ENCODE peak calls at places on chromosomes 13 and 19, in ten cellular contexts. One of them, this sample, is unnamed.

GRCh38 chr13:99359493-99359892 is 52.3 kb upstream of the GPR183 start:
- DNase-seq in iPS DF 6.9: no peak
- DNase-seq in activated T-helper 2 cell treated with anti-CD3 and anti-CD28 coated beads, Interferon-gamma antibody, Interleukin-2, Interleukin-4, amounts not matched to agents 10 μg/mL and 5 μg/mL and 100 μg/mL, durations not matched to agents 14 hours and 24 hours and 36 hours: no peak
- DNase-seq in GM10248: no peak
- DNase-seq in memory B cell: no peak
- DNase-seq in T-helper 1 cell: no peak
- DNase-seq in retina: no peak
- DNase-seq in activated CD4-positive, alpha-beta T cell treated with anti-CD3 and anti-CD28 coated beads for 48 hours: no peak
- DNase-seq in lung: peak
- DNase-seq in NCI-H2029 treated with DMSO at 0.1 percent for 48 hours: no peak
- DNase-seq in this sample: no peak

GRCh38 chr13:111322916-111323331 is 2.5 kb downstream of the TEX29 start:
- DNase-seq in iPS DF 6.9: no peak
- DNase-seq in activated T-helper 2 cell treated with anti-CD3 and anti-CD28 coated beads, Interferon-gamma antibody, Interleukin-2, Interleukin-4, amounts not matched to agents 10 μg/mL and 5 μg/mL and 100 μg/mL, durations not matched to agents 14 hours and 24 hours and 36 hours: no peak
- DNase-seq in GM10248: no peak
- DNase-seq in memory B cell: no peak
- DNase-seq in T-helper 1 cell: no peak
- DNase-seq in retina: no peak
- DNase-seq in activated CD4-positive, alpha-beta T cell treated with anti-CD3 and anti-CD28 coated beads for 48 hours: no peak
- DNase-seq in lung: no peak
- DNase-seq in NCI-H2029 treated with DMSO at 0.1 percent for 48 hours: no peak
- DNase-seq in this sample: no peak

GRCh38 chr13:51826606-51827005 is 18.4 kb downstream of the TMEM272 start:
- DNase-seq in iPS DF 6.9: no peak
- DNase-seq in activated T-helper 2 cell treated with anti-CD3 and anti-CD28 coated beads, Interferon-gamma antibody, Interleukin-2, Interleukin-4, amounts not matched to agents 10 μg/mL and 5 μg/mL and 100 μg/mL, durations not matched to agents 14 hours and 24 hours and 36 hours: no peak
- DNase-seq in GM10248: no peak
- DNase-seq in memory B cell: no peak
- DNase-seq in T-helper 1 cell: no peak
- DNase-seq in retina: no peak
- DNase-seq in activated CD4-positive, alpha-beta T cell treated with anti-CD3 and anti-CD28 coated beads for 48 hours: no peak
- DNase-seq in lung: no peak
- DNase-seq in NCI-H2029 treated with DMSO at 0.1 percent for 48 hours: no peak
- DNase-seq in this sample: no peak

GRCh38 chr13:106337096-106337495 is 198.4 kb downstream of the EFNB2 start:
- DNase-seq in iPS DF 6.9: no peak
- DNase-seq in activated T-helper 2 cell treated with anti-CD3 and anti-CD28 coated beads, Interferon-gamma antibody, Interleukin-2, Interleukin-4, amounts not matched to agents 10 μg/mL and 5 μg/mL and 100 μg/mL, durations not matched to agents 14 hours and 24 hours and 36 hours: no peak
- DNase-seq in GM10248: no peak
- DNase-seq in memory B cell: no peak
- DNase-seq in T-helper 1 cell: no peak
- DNase-seq in retina: no peak
- DNase-seq in activated CD4-positive, alpha-beta T cell treated with anti-CD3 and anti-CD28 coated beads for 48 hours: no peak
- DNase-seq in lung: no peak
- DNase-seq in NCI-H2029 treated with DMSO at 0.1 percent for 48 hours: no peak
- DNase-seq in this sample: no peak

GRCh38 chr19:31289976-31290375 is 59.3 kb downstream of the TSHZ3 start:
- DNase-seq in iPS DF 6.9: no peak
- DNase-seq in activated T-helper 2 cell treated with anti-CD3 and anti-CD28 coated beads, Interferon-gamma antibody, Interleukin-2, Interleukin-4, amounts not matched to agents 10 μg/mL and 5 μg/mL and 100 μg/mL, durations not matched to agents 14 hours and 24 hours and 36 hours: no peak
- DNase-seq in GM10248: no peak
- DNase-seq in memory B cell: no peak
- DNase-seq in T-helper 1 cell: no peak
- DNase-seq in retina: no peak
- DNase-seq in activated CD4-positive, alpha-beta T cell treated with anti-CD3 and anti-CD28 coated beads for 48 hours: no peak
- DNase-seq in lung: no peak
- DNase-seq in NCI-H2029 treated with DMSO at 0.1 percent for 48 hours: no peak
- DNase-seq in this sample: no peak

GRCh38 chr13:108877300-108877699 is 247.9 kb downstream of the MYO16 start:
- DNase-seq in iPS DF 6.9: no peak
- DNase-seq in activated T-helper 2 cell treated with anti-CD3 and anti-CD28 coated beads, Interferon-gamma antibody, Interleukin-2, Interleukin-4, amounts not matched to agents 10 μg/mL and 5 μg/mL and 100 μg/mL, durations not matched to agents 14 hours and 24 hours and 36 hours: no peak
- DNase-seq in GM10248: no peak
- DNase-seq in memory B cell: no peak
- DNase-seq in T-helper 1 cell: no peak
- DNase-seq in retina: no peak
- DNase-seq in activated CD4-positive, alpha-beta T cell treated with anti-CD3 and anti-CD28 coated beads for 48 hours: no peak
- DNase-seq in lung: no peak
- DNase-seq in NCI-H2029 treated with DMSO at 0.1 percent for 48 hours: no peak
- DNase-seq in this sample: no peak

GRCh38 chr13:33548065-33548464 is 262.5 kb upstream of the STARD13 start:
- DNase-seq in iPS DF 6.9: no peak
- DNase-seq in activated T-helper 2 cell treated with anti-CD3 and anti-CD28 coated beads, Interferon-gamma antibody, Interleukin-2, Interleukin-4, amounts not matched to agents 10 μg/mL and 5 μg/mL and 100 μg/mL, durations not matched to agents 14 hours and 24 hours and 36 hours: no peak
- DNase-seq in GM10248: peak
- DNase-seq in memory B cell: no peak
- DNase-seq in T-helper 1 cell: no peak
- DNase-seq in retina: no peak
- DNase-seq in activated CD4-positive, alpha-beta T cell treated with anti-CD3 and anti-CD28 coated beads for 48 hours: no peak
- DNase-seq in lung: no peak
- DNase-seq in NCI-H2029 treated with DMSO at 0.1 percent for 48 hours: no peak
- DNase-seq in this sample: no peak

GRCh38 chr13:112714366-112714765 is 24.5 kb downstream of the ATP11A start:
- DNase-seq in iPS DF 6.9: no peak
- DNase-seq in activated T-helper 2 cell treated with anti-CD3 and anti-CD28 coated beads, Interferon-gamma antibody, Interleukin-2, Interleukin-4, amounts not matched to agents 10 μg/mL and 5 μg/mL and 100 μg/mL, durations not matched to agents 14 hours and 24 hours and 36 hours: no peak
- DNase-seq in GM10248: no peak
- DNase-seq in memory B cell: no peak
- DNase-seq in T-helper 1 cell: no peak
- DNase-seq in retina: no peak
- DNase-seq in activated CD4-positive, alpha-beta T cell treated with anti-CD3 and anti-CD28 coated beads for 48 hours: no peak
- DNase-seq in lung: no peak
- DNase-seq in NCI-H2029 treated with DMSO at 0.1 percent for 48 hours: no peak
- DNase-seq in this sample: no peak

GRCh38 chr13:109647699-109648098 is 138.7 kb downstream of the IRS2 start:
- DNase-seq in iPS DF 6.9: no peak
- DNase-seq in activated T-helper 2 cell treated with anti-CD3 and anti-CD28 coated beads, Interferon-gamma antibody, Interleukin-2, Interleukin-4, amounts not matched to agents 10 μg/mL and 5 μg/mL and 100 μg/mL, durations not matched to agents 14 hours and 24 hours and 36 hours: no peak
- DNase-seq in GM10248: no peak
- DNase-seq in memory B cell: no peak
- DNase-seq in T-helper 1 cell: no peak
- DNase-seq in retina: no peak
- DNase-seq in activated CD4-positive, alpha-beta T cell treated with anti-CD3 and anti-CD28 coated beads for 48 hours: no peak
- DNase-seq in lung: no peak
- DNase-seq in NCI-H2029 treated with DMSO at 0.1 percent for 48 hours: no peak
- DNase-seq in this sample: no peak

GRCh38 chr13:52159159-52159982 is at the start of gene NEK3:
- DNase-seq in iPS DF 6.9: peak
- DNase-seq in activated T-helper 2 cell treated with anti-CD3 and anti-CD28 coated beads, Interferon-gamma antibody, Interleukin-2, Interleukin-4, amounts not matched to agents 10 μg/mL and 5 μg/mL and 100 μg/mL, durations not matched to agents 14 hours and 24 hours and 36 hours: peak
- DNase-seq in GM10248: peak
- DNase-seq in memory B cell: peak
- DNase-seq in T-helper 1 cell: peak
- DNase-seq in retina: peak
- DNase-seq in activated CD4-positive, alpha-beta T cell treated with anti-CD3 and anti-CD28 coated beads for 48 hours: peak
- DNase-seq in lung: peak
- DNase-seq in NCI-H2029 treated with DMSO at 0.1 percent for 48 hours: peak
- DNase-seq in this sample: peak

GRCh38 chr13:29111446-29111845 is 291.3 kb downstream of the MTUS2 start:
- DNase-seq in iPS DF 6.9: no peak
- DNase-seq in activated T-helper 2 cell treated with anti-CD3 and anti-CD28 coated beads, Interferon-gamma antibody, Interleukin-2, Interleukin-4, amounts not matched to agents 10 μg/mL and 5 μg/mL and 100 μg/mL, durations not matched to agents 14 hours and 24 hours and 36 hours: no peak
- DNase-seq in GM10248: no peak
- DNase-seq in memory B cell: no peak
- DNase-seq in T-helper 1 cell: no peak
- DNase-seq in retina: no peak
- DNase-seq in activated CD4-positive, alpha-beta T cell treated with anti-CD3 and anti-CD28 coated beads for 48 hours: no peak
- DNase-seq in lung: no peak
- DNase-seq in NCI-H2029 treated with DMSO at 0.1 percent for 48 hours: no peak
- DNase-seq in this sample: no peak

GRCh38 chr19:42606660-42607351 is 12.1 kb upstream of the CEACAM8 start:
- DNase-seq in iPS DF 6.9: peak
- DNase-seq in activated T-helper 2 cell treated with anti-CD3 and anti-CD28 coated beads, Interferon-gamma antibody, Interleukin-2, Interleukin-4, amounts not matched to agents 10 μg/mL and 5 μg/mL and 100 μg/mL, durations not matched to agents 14 hours and 24 hours and 36 hours: peak
- DNase-seq in GM10248: peak
- DNase-seq in memory B cell: no peak
- DNase-seq in T-helper 1 cell: no peak
- DNase-seq in retina: peak
- DNase-seq in activated CD4-positive, alpha-beta T cell treated with anti-CD3 and anti-CD28 coated beads for 48 hours: peak
- DNase-seq in lung: peak
- DNase-seq in NCI-H2029 treated with DMSO at 0.1 percent for 48 hours: peak
- DNase-seq in this sample: peak

GRCh38 chr19:3768015-3768747 is 3.8 kb downstream of the RAX2 start:
- DNase-seq in iPS DF 6.9: no peak
- DNase-seq in activated T-helper 2 cell treated with anti-CD3 and anti-CD28 coated beads, Interferon-gamma antibody, Interleukin-2, Interleukin-4, amounts not matched to agents 10 μg/mL and 5 μg/mL and 100 μg/mL, durations not matched to agents 14 hours and 24 hours and 36 hours: no peak
- DNase-seq in GM10248: no peak
- DNase-seq in memory B cell: no peak
- DNase-seq in T-helper 1 cell: no peak
- DNase-seq in retina: no peak
- DNase-seq in activated CD4-positive, alpha-beta T cell treated with anti-CD3 and anti-CD28 coated beads for 48 hours: no peak
- DNase-seq in lung: no peak
- DNase-seq in NCI-H2029 treated with DMSO at 0.1 percent for 48 hours: no peak
- DNase-seq in this sample: no peak